ENCODE peak calls at places on chromosomes 13 and 19, in four cellular contexts. N is astrocyte, E is uterus, A is aorta. B is an unnamed sample.
A peak's percentile ranks its signal among the peaks of the same experiment; 100 is the strongest.

GRCh38 chr13:108193806-108194205 is 21.5 kb downstream of the LIG4 start:
- DNase-seq in E (no peak), A (no peak), N (no peak), B (no peak)

GRCh38 chr13:40220299-40220935 is 446.0 kb downstream of the FOXO1 start:
- DNase-seq in E (peak; percentile 55), N (peak; percentile 61), A (no peak), B (no peak)

GRCh38 chr19:6071103-6071485 is 39.2 kb downstream of the RFX2 start:
- DNase-seq in N (peak; percentile 82), A (peak; percentile 75), E (no peak), B (no peak)

GRCh38 chr13:31174018-31174417 is 12.3 kb upstream of the HSPH1 start:
- DNase-seq in N (peak; percentile 30), E (no peak), A (no peak), B (no peak)

GRCh38 chr13:50421457-50422130 is 406.4 kb downstream of the KCNRG start:
- DNase-seq in E (no peak), A (no peak), N (peak; percentile 63), B (no peak)

GRCh38 chr19:3073159-3073563 is 10.9 kb upstream of the TLE5 start:
- DNase-seq in N (peak; percentile 41), A (no peak), E (no peak), B (no peak)

GRCh38 chr19:31099470-31100190 is 249.6 kb downstream of the TSHZ3 start:
- DNase-seq in N (no peak), A (no peak), E (no peak), B (no peak)

GRCh38 chr13:75319244-75319643 is 162.7 kb downstream of the TBC1D4 start:
- DNase-seq in A (no peak), N (peak; percentile 57), E (no peak), B (no peak)

GRCh38 chr19:16233836-16234551 is 36.3 kb downstream of the AP1M1 start:
- DNase-seq in N (no peak), E (no peak), A (no peak), B (no peak)

GRCh38 chr13:91216928-91217700 is 130.4 kb upstream of the MIR17HG start:
- DNase-seq in A (no peak), N (no peak), E (no peak), B (no peak)

GRCh38 chr13:50616101-50616500 is 227.4 kb downstream of the DLEU7 start:
- DNase-seq in E (no peak), A (no peak), N (peak; percentile 52), B (no peak)

GRCh38 chr19:48645652-48646191 is at the start of gene CA11:
- DNase-seq in E (no peak), N (no peak), A (no peak), B (no peak)

GRCh38 chr13:45364876-45365557 is 24.0 kb upstream of the TPT1 start:
- DNase-seq in A (peak; percentile 35), N (no peak), E (no peak), B (no peak)

GRCh38 chr19:39906283-39906682 is 28.2 kb downstream of the FCGBP start:
- DNase-seq in A (no peak), E (no peak), N (no peak), B (no peak)

GRCh38 chr13:98220188-98220765 is 43.2 kb upstream of the RNF113B start:
- DNase-seq in A (no peak), N (peak; percentile 40), E (no peak), B (no peak)

GRCh38 chr19:15297416-15298224 is 34.7 kb downstream of the BRD4 start:
- DNase-seq in E (no peak), A (no peak), N (peak; percentile 64), B (no peak)

GRCh38 chr19:14554382-14554812 is 17.5 kb downstream of the NDUFB7 start:
- DNase-seq in A (no peak), N (no peak), E (no peak), B (peak; percentile 51)

GRCh38 chr13:34733720-34734119 is 208.3 kb upstream of the NBEA start:
- DNase-seq in E (no peak), N (peak; percentile 38), A (no peak), B (no peak)

GRCh38 chr19:46756544-46756888 is 10.3 kb upstream of the STRN4 start:
- DNase-seq in N (no peak), E (no peak), A (no peak), B (no peak)

GRCh38 chr19:7004313-7004931 is 16.8 kb downstream of the MBD3L2B start:
- DNase-seq in N (no peak), E (no peak), A (no peak), B (no peak)

GRCh38 chr19:19063183-19064097 is at the start of gene SLC25A42:
- DNase-seq in A (peak; percentile 99), N (peak; percentile 99), E (peak; percentile 100), B (peak; percentile 97)

GRCh38 chr13:47481521-47481920 is 519.6 kb downstream of the SUCLA2 start:
- DNase-seq in N (peak; percentile 12), E (no peak), A (no peak), B (no peak)

GRCh38 chr19:4139614-4140236 is 13.7 kb upstream of the CREB3L3 start:
- DNase-seq in A (peak; percentile 94), N (no peak), E (peak; percentile 68), B (peak; percentile 44)

GRCh38 chr13:35621989-35622388 is 145.5 kb upstream of the MAB21L1 start:
- DNase-seq in A (no peak), N (no peak), E (no peak), B (no peak)

GRCh38 chr19:36489920-36490415 is 607 bp upstream of the ZNF566 start:
- DNase-seq in N (peak; percentile 95), A (no peak), E (peak; percentile 86), B (peak; percentile 68)

GRCh38 chr19:14248578-14249011 is 42.6 kb upstream of the ADGRL1 start:
- DNase-seq in E (peak; percentile 85), N (peak; percentile 53), A (no peak), B (peak; percentile 35)

GRCh38 chr13:23599083-23599925 is 29.1 kb downstream of the TNFRSF19 start:
- DNase-seq in A (no peak), E (no peak), N (no peak), B (no peak)

GRCh38 chr13:62014299-62014698 is 598.6 kb upstream of the PCDH20 start:
- DNase-seq in E (no peak), A (no peak), N (no peak), B (no peak)

GRCh38 chr13:42405665-42406390 is 133.9 kb downstream of the AKAP11 start:
- DNase-seq in A (no peak), N (peak; percentile 2), E (no peak), B (no peak)

GRCh38 chr13:23956106-23956505 is 58.8 kb upstream of the C1QTNF9B start:
- DNase-seq in A (no peak), N (peak; percentile 81), E (no peak), B (no peak)

GRCh38 chr19:4518345-4519171 is at the start of gene PLIN4:
- DNase-seq in E (peak; percentile 91), A (peak; percentile 86), N (peak; percentile 4), B (peak; percentile 74)

GRCh38 chr19:1245884-1246816 is 2.2 kb upstream of the MIDN start:
- DNase-seq in A (no peak), N (no peak), E (peak; percentile 68), B (no peak)

GRCh38 chr19:1245468-1245867 is 2.9 kb upstream of the MIDN start:
- DNase-seq in N (no peak), A (peak; percentile 85), E (no peak), B (no peak)

GRCh38 chr19:1241417-1242095 is at the start of gene ATP5F1D:
- DNase-seq in A (peak; percentile 99), E (peak; percentile 93), N (peak; percentile 88), B (peak; percentile 91)

GRCh38 chr19:1244693-1245451 is 3.3 kb downstream of the ATP5F1D start:
- DNase-seq in E (peak; percentile 57), A (peak; percentile 90), N (no peak), B (no peak)

DNA sequence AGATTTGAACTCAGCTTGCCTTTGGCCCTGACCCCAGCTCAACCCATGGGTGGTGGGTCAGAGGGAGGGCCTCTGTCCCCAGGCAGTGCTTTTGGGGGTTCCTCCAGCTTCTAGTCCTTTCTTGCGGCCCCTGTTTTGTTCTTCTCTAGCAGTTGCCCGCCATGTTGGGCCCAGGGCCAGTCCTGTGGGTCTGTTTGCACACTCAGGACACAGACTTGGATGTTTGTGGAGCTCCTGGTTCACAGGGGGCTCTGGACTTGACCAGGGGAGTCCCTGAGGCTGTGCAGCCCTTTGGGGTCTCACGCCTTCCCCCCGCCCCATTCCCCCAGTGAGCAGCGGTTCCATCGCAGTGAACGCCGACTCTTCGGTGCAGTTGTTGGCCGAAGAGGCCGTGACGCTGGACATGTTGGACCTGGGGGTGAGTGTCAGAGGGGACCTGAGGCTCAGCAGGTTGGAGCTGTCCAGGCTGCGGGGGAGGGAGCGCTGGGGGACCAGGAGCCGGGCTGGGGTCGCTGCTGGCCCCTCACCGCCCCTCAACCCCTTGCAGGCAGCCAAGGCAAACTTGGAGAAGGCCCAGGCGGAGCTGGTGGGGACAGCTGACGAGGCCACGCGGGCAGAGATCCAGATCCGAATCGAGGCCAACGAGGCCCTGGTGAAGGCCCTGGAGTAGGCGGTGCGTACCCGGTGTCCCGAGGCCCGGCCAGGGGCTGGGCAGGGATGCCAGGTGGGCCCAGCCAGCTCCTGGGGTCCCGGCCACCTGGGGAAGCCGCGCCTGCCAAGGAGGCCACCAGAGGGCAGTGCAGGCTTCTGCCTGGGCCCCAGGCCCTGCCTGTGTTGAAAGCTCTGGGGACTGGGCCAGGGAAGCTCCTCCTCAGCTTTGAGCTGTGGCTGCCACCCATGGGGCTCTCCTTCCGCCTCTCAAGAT is 2.5 kb downstream of the ATP5F1D start:
- DNase-seq in A (peak; percentile 95), N (peak; percentile 51), E (peak; percentile 90), B (peak; percentile 91)
- H3K4me1 ChIP-seq in A (no peaks in the 10 kb centered on the region), N (peaks cover 46% of the 10 kb centered on the region), E (no peaks in the 10 kb centered on the region), B (peaks cover 39% of the 10 kb centered on the region)

DNA sequence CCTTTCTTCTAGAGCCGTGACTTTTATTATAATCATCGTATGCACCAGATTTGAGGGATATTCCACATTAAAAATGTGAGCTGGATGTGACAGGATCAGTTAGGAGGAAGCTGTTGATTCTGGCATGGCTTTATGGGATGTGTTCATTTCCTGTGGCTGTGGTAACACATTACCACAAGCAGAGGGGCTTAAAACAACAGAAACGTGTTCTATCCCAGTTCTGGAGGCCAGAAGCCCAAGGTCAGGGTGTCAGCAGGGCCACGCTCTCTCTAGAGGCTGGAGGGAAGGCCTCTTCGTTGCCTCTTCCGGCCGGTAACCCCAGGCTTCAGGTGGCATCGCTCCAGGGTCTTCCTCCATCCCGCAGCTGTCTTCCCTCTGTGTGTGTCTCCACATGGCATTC is 14.5 kb downstream of the MED25 start:
- DNase-seq in A (no peak), N (no peak), E (no peak), B (no peak)
- H3K27ac ChIP-seq in A (no peak overlapping the region), N (no peak overlapping the region), E (no peak overlapping the region), B (no peak overlapping the region)

GRCh38 chr19:8391274-8392016 is 1.3 kb downstream of the RAB11B start:
- DNase-seq in N (no peak), A (no peak), E (no peak), B (no peak)
- H3K4me1 ChIP-seq in N (peaks cover 10% of the 10 kb centered on the region), A (no peaks in the 10 kb centered on the region), E (no peaks in the 10 kb centered on the region), B (peaks cover 38% of the 10 kb centered on the region)

DNA sequence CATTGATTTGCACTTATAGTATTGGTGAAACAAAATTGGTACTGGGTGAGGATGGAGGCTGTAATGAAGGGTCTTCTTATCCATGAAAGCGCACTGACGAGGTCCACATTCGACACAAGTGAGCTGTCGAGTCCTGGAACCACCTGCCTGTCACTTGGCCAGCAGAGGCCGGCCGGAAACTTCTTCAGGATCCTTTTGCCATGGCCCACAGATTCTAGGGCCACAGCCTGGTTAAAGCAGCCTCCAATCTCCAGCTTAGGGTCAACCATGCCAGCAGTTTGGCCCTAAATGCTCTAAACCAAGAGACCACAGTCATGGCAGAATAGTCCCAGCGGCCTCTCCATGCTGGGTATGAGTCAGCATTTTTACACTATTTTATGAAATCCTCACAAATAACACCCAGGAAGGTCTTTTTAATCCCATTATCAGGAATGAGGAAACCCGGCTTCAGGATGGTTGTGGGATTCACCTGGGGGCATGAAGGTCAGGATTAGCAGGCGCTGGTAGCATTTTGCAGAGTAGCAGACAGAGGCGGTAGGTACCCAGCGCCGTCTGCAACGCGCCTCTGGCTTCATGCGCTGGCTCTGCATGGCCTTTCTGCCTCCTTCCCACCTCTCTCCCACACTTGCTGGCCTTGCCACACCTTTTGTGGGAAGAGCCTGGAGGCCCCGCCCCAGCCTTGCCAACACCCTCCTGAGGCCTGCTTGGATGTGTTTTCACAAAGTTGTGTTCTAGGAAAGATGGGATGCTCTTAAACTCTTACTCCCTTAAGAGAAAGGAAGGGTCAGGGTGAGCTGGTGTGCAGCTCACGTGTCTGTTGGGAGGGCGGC is 15.2 kb downstream of the GAS6 start:
- DNase-seq in A (peak; percentile 65), N (no peak), E (no peak), B (no peak)
- H3K27ac ChIP-seq in A (no peak overlapping the region), N (no peak overlapping the region), E (peak overlapping the region; percentile 23), B (no peak overlapping the region)

B was measured in breast epithelium.